ENCODE peak calls at places on chromosomes 5 and 9, in four cellular contexts. T is RPMI8226; L is activated T-cell treated with anti-CD3 and anti-CD28 coated beads, Interleukin-2, amount 50 U/mL, for 1 hour; G is NAMALWA. F is an unnamed sample.

GRCh38 chr9:107488400-107489143 is 997 bp downstream of the KLF4 start:
- DNase-seq in T (no peak), L (no peak), G (no peak), F (peak)

GRCh38 chr5:76601470-76601869 is 21.7 kb downstream of the F2RL2 start:
- DNase-seq in G (peak), L (no peak), T (peak), F (peak)

GRCh38 chr9:131747352-131747751 is 7.5 kb upstream of the RAPGEF1 start:
- DNase-seq in G (peak), T (peak), L (no peak), F (peak)

GRCh38 chr9:72977670-72978069 is 24.8 kb upstream of the ALDH1A1 start:
- DNase-seq in T (no peak), G (no peak), L (no peak), F (no peak)

GRCh38 chr9:99677281-99677680 is 144.4 kb upstream of the NR4A3 start:
- DNase-seq in L (no peak), T (no peak), G (no peak), F (peak)

GRCh38 chr5:123709422-123709821 is 197.4 kb downstream of the CSNK1G3 start:
- DNase-seq in L (no peak), G (no peak), T (no peak), F (peak)

GRCh38 chr5:112907166-112907611 is 14.8 kb downstream of the REEP5 start:
- DNase-seq in G (no peak), L (no peak), T (no peak), F (no peak)

GRCh38 chr5:139752506-139753350 is 42.9 kb upstream of the PSD2 start:
- DNase-seq in L (no peak), G (no peak), T (peak), F (no peak)

GRCh38 chr5:134438268-134438622 is 26.6 kb upstream of the CDKN2AIPNL start:
- DNase-seq in T (peak), L (no peak), G (no peak), F (peak)

F was measured in lung microvascular endothelial cell.